ENCODE peak calls at places on chromosomes 12 and 14, in four cellular contexts. A is upper lobe of right lung, S is testis, B is mucosa of descending colon. H is an unnamed sample.

GRCh38 chr14:68548194-68549056 is 244.4 kb downstream of the ZFP36L1 start:
- DNase-seq in B (peak; percentile 60), A (peak; percentile 75), S (peak; percentile 96), H (no peak)

GRCh38 chr12:4287325-4288290 is 14.0 kb downstream of the CCND2 start:
- DNase-seq in B (peak; percentile 28), A (no peak), S (no peak), H (peak; percentile 24)

GRCh38 chr14:95418858-95419257 is 97.6 kb downstream of the SYNE3 start:
- DNase-seq in S (no peak), B (no peak), A (no peak), H (no peak)

GRCh38 chr12:67943295-67943892 is 45.9 kb upstream of the IFNG-AS1 start:
- DNase-seq in S (peak; percentile 92), A (no peak), B (no peak), H (peak; percentile 58)

GRCh38 chr12:85805654-85806053 is 30.6 kb downstream of the RASSF9 start:
- DNase-seq in A (no peak), B (no peak), S (no peak), H (no peak)

GRCh38 chr14:54001189-54001878 is 44.7 kb upstream of the BMP4 start:
- DNase-seq in S (no peak), A (no peak), B (no peak), H (peak; percentile 70)

GRCh38 chr14:70121521-70121920 is 67.2 kb downstream of the SLC8A3 start:
- DNase-seq in A (no peak), S (no peak), B (no peak), H (no peak)

GRCh38 chr12:111643428-111643826 is 42.3 kb downstream of the BRAP start:
- DNase-seq in A (no peak), S (peak; percentile 39), B (peak; percentile 33), H (no peak)

GRCh38 chr12:124906606-124907261 is 7.7 kb downstream of the UBC start:
- DNase-seq in S (peak; percentile 98), A (peak; percentile 71), B (peak; percentile 74), H (peak; percentile 93)

GRCh38 chr12:31005944-31006361 is 67.7 kb upstream of the DDX11 start:
- DNase-seq in S (no peak), A (peak; percentile 55), B (no peak), H (no peak)

GRCh38 chr12:123519151-123520001 is 14.1 kb downstream of the RILPL1 start:
- DNase-seq in B (peak; percentile 28), A (peak; percentile 82), S (no peak), H (peak; percentile 91)

GRCh38 chr12:51323966-51324895 is at the start of gene BIN2:
- DNase-seq in A (peak; percentile 87), S (peak; percentile 58), B (peak; percentile 75), H (no peak)

GRCh38 chr12:102169922-102170698 is 27.5 kb downstream of the PMCH start:
- DNase-seq in A (no peak), S (peak; percentile 48), B (no peak), H (no peak)

GRCh38 chr12:68097386-68097785 is 62.2 kb downstream of the IFNG start:
- DNase-seq in A (no peak), S (no peak), B (no peak), H (no peak)

GRCh38 chr12:28781671-28782652 is 367.1 kb upstream of the FAR2 start:
- DNase-seq in B (no peak), A (no peak), S (no peak), H (no peak)

GRCh38 chr14:92945544-92945943 is 22.6 kb downstream of the CHGA start:
- DNase-seq in S (no peak), B (no peak), A (no peak), H (no peak)

GRCh38 chr12:60230103-60230502 is 634.3 kb downstream of the SLC16A7 start:
- DNase-seq in B (no peak), S (no peak), A (no peak), H (no peak)

GRCh38 chr14:67461341-67461985 is 27.1 kb downstream of the TMEM229B start:
- DNase-seq in S (peak; percentile 32), A (no peak), B (no peak), H (no peak)

GRCh38 chr14:100610511-100611217 is 23.4 kb upstream of the BEGAIN start:
- DNase-seq in S (no peak), B (peak; percentile 55), A (peak; percentile 45), H (no peak)

GRCh38 chr14:94738786-94739185 is 31.1 kb downstream of the GSC start:
- DNase-seq in S (no peak), B (no peak), A (no peak), H (no peak)

GRCh38 chr14:24463806-24464785 is 21.5 kb upstream of the SDR39U1 start:
- DNase-seq in B (no peak), A (no peak), S (no peak), H (no peak)

GRCh38 chr12:12614342-12614741 is 2.7 kb downstream of the CREBL2 start:
- DNase-seq in A (no peak), B (no peak), S (no peak), H (no peak)

GRCh38 chr12:47277972-47278448 is 198.3 kb upstream of the AMIGO2 start:
- DNase-seq in B (no peak), A (no peak), S (no peak), H (no peak)

GRCh38 chr12:9364224-9365176 is 156.3 kb upstream of the PZP start:
- DNase-seq in B (no peak), A (no peak), S (no peak), H (no peak)

GRCh38 chr14:37062191-37062803 is 110.1 kb downstream of the SLC25A21 start:
- DNase-seq in A (no peak), S (no peak), B (no peak), H (no peak)

GRCh38 chr12:6241495-6241894 is 41.3 kb downstream of the CD9 start:
- DNase-seq in A (peak; percentile 88), S (peak; percentile 78), B (peak; percentile 86), H (no peak)

GRCh38 chr12:120352117-120352516 is 16.8 kb downstream of the MSI1 start:
- DNase-seq in S (no peak), B (no peak), A (no peak), H (no peak)

GRCh38 chr12:120831648-120832267 is 72.4 kb downstream of the SPPL3 start:
- DNase-seq in B (no peak), A (no peak), S (no peak), H (no peak)

GRCh38 chr14:79356040-79356439 is 855.3 kb downstream of the DIO2 start:
- DNase-seq in S (no peak), A (no peak), B (no peak), H (no peak)

GRCh38 chr12:63952980-63953379 is 108.5 kb downstream of the SRGAP1 start:
- DNase-seq in S (no peak), B (no peak), A (no peak), H (no peak)

GRCh38 chr14:99628832-99629618 is 15.9 kb upstream of the HHIPL1 start:
- DNase-seq in B (peak; percentile 85), A (peak; percentile 90), S (peak; percentile 83), H (peak; percentile 78)

GRCh38 chr14:35883677-35884293 is 57.6 kb downstream of the BRMS1L start:
- DNase-seq in S (peak; percentile 46), B (no peak), A (no peak), H (no peak)

GRCh38 chr14:32622742-32623141 is 293.6 kb downstream of the AKAP6 start:
- DNase-seq in S (no peak), B (no peak), A (no peak), H (no peak)

GRCh38 chr14:32620724-32621123 is 291.6 kb downstream of the AKAP6 start:
- DNase-seq in A (no peak), B (no peak), S (no peak), H (no peak)

GRCh38 chr14:32621585-32621984 is 292.5 kb downstream of the AKAP6 start:
- DNase-seq in B (no peak), A (no peak), S (no peak), H (no peak)

GRCh38 chr14:32618991-32619390 is 289.9 kb downstream of the AKAP6 start:
- DNase-seq in B (no peak), S (no peak), A (no peak), H (no peak)

GRCh38 chr14:32620303-32620702 is 291.2 kb downstream of the AKAP6 start:
- DNase-seq in S (no peak), A (no peak), B (no peak), H (no peak)
- H3K4me3 ChIP-seq in S (no peak overlapping the region), A (no peak overlapping the region), B (no peak overlapping the region), H (no peak overlapping the region)

GRCh38 chr14:33844118-33844517 is 106.8 kb downstream of the EGLN3 start:
- DNase-seq in B (no peak), A (no peak), S (no peak), H (no peak)

GRCh38 chr14:33848706-33849454 is 102.0 kb downstream of the EGLN3 start:
- DNase-seq in A (no peak), B (peak; percentile 81), S (peak; percentile 82), H (peak; percentile 84)

GRCh38 chr14:33848009-33848408 is 102.9 kb downstream of the EGLN3 start:
- DNase-seq in S (no peak), A (no peak), B (no peak), H (no peak)

GRCh38 chr14:33847066-33847465 is 103.8 kb downstream of the EGLN3 start:
- DNase-seq in S (no peak), A (no peak), B (no peak), H (no peak)

GRCh38 chr14:33846100-33846824 is 104.6 kb downstream of the EGLN3 start:
- DNase-seq in A (no peak), S (no peak), B (no peak), H (no peak)
- H3K4me3 ChIP-seq in A (no peak overlapping the region), S (no peak overlapping the region), B (no peak overlapping the region), H (no peak overlapping the region)

GRCh38 chr12:89384750-89385273 is 32.5 kb upstream of the DUSP6 start:
- DNase-seq in B (no peak), A (no peak), S (no peak), H (no peak)
- H3K4me3 ChIP-seq in B (no peak overlapping the region), A (no peak overlapping the region), S (no peak overlapping the region), H (no peak overlapping the region)

DNA sequence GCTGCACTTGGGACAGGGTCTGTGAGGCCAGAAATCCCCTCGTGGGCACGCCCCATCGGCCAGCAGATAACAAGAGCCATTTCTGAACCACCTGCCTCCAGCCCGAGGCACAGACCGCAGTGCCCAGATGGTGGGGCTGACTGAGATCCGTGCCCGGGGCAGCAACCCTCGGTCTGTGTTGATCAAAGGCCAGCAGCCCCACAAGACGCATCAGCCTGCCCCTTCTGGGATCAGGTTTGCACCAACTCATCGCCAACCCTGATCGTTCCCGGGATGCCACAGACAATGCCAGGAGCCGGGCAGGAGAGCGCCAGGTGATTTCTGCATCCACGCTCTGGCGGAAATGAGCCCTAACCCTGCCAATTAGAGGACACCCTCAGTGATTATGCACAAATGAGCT is 64.5 kb downstream of the TESC start:
- DNase-seq in A (no peak), B (no peak), S (no peak), H (no peak)
- H3K4me3 ChIP-seq in A (no peak overlapping the region), B (no peak overlapping the region), S (no peak overlapping the region), H (no peak overlapping the region)

GRCh38 chr14:49019467-49020100 is 566.6 kb downstream of the RPS29 start:
- DNase-seq in S (no peak), B (no peak), A (no peak), H (no peak)
- H3K4me3 ChIP-seq in S (no peak overlapping the region), B (no peak overlapping the region), A (no peak overlapping the region), H (no peak overlapping the region)

H was measured in Caco-2.